ENCODE peak calls at places on chromosome 11, in six cellular contexts. X is GM12878, O is Panc1, R is HepG2, Q is upper lobe of left lung, F is GM23338. G is an unnamed sample.

GRCh38 chr11:114106986-114107385 is 47.5 kb downstream of the ZBTB16 start:
- ATAC-seq in F (no peak), R (no peak), O (no peak), X (no peak), Q (no peak), G (no peak)

GRCh38 chr11:60087239-60087638 is 1.2 kb upstream of the MS4A2 start:
- ATAC-seq in R (no peak), Q (no peak), O (no peak), F (no peak), X (no peak), G (no peak)

GRCh38 chr11:11467278-11467677 is 114.2 kb upstream of the CSNK2A3 start:
- ATAC-seq in Q (no peak), R (no peak), X (no peak), O (no peak), F (no peak), G (no peak)

GRCh38 chr11:36258730-36259360 is 30.4 kb downstream of the COMMD9 start:
- ATAC-seq in Q (peak), R (peak), F (peak), X (peak), O (peak), G (peak)

GRCh38 chr11:131671764-131672163 is 301.3 kb downstream of the NTM start:
- ATAC-seq in R (peak), X (no peak), O (no peak), Q (no peak), F (peak), G (no peak)

GRCh38 chr11:122714484-122714883 is 59.0 kb downstream of the UBASH3B start:
- ATAC-seq in R (no peak), O (no peak), F (no peak), X (no peak), Q (no peak), G (no peak)

GRCh38 chr11:119205080-119205479 is 1.1 kb upstream of the CBL start:
- ATAC-seq in R (no peak), F (peak), Q (no peak), X (no peak), O (no peak), G (no peak)

GRCh38 chr11:65429069-65429681 is 6.6 kb downstream of the NEAT1 start:
- ATAC-seq in O (peak), R (no peak), F (peak), Q (no peak), X (peak), G (peak)

GRCh38 chr11:44700009-44700408 is 26.8 kb upstream of the TSPAN18 start:
- ATAC-seq in Q (no peak), X (no peak), R (no peak), O (no peak), F (no peak), G (no peak)

GRCh38 chr11:19934828-19935259 is 222.2 kb downstream of the NAV2 start:
- ATAC-seq in F (peak), R (peak), X (no peak), Q (no peak), O (peak), G (peak)
- H3K4me3 ChIP-seq in F (no peak), R (no peak), X (no peak), Q (no peak), O (no peak), G (no peak)

DNA sequence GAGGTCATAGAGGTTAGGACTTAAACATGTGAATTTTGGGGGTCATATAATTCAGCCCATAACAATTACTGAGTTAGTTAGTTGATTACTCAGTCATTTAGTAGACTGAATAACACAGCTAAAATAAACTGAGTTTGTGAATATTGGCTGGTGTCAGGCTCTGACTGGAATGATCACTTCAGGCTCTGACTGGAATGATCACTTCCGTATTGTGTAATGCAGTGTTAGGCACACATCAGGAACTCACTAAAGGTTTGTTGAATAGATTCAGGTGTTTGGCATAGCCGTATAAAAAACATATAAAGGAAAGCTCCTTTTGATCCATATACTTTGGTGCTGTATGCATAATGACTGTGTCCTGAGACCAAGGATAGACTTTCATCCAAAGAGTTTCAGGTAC is 610.5 kb downstream of the INSC start:
- ATAC-seq in Q (no peak), O (no peak), X (no peak), R (no peak), F (no peak), G (no peak)
- TF ChIP-seq POLR2AphosphoS5 in Q (no peak), O (no peak), X (no peak), R (no peak), F (no peak), G (no peak)

GRCh38 chr11:25983280-25983679 is 348.6 kb upstream of the ANO3 start:
- ATAC-seq in F (no peak), O (no peak), X (no peak), R (no peak), Q (no peak), G (no peak)
- H3K27ac ChIP-seq in F (no peak), O (no peak), X (no peak), R (no peak), Q (no peak), G (no peak)

GRCh38 chr11:38683484-38683883 is 2085.4 kb upstream of the RAG2 start:
- ATAC-seq in F (no peak), R (no peak), Q (no peak), X (no peak), O (no peak), G (no peak)
- H3K4me3 ChIP-seq in F (no peak), R (no peak), Q (no peak), X (no peak), O (no peak), G (no peak)

DNA sequence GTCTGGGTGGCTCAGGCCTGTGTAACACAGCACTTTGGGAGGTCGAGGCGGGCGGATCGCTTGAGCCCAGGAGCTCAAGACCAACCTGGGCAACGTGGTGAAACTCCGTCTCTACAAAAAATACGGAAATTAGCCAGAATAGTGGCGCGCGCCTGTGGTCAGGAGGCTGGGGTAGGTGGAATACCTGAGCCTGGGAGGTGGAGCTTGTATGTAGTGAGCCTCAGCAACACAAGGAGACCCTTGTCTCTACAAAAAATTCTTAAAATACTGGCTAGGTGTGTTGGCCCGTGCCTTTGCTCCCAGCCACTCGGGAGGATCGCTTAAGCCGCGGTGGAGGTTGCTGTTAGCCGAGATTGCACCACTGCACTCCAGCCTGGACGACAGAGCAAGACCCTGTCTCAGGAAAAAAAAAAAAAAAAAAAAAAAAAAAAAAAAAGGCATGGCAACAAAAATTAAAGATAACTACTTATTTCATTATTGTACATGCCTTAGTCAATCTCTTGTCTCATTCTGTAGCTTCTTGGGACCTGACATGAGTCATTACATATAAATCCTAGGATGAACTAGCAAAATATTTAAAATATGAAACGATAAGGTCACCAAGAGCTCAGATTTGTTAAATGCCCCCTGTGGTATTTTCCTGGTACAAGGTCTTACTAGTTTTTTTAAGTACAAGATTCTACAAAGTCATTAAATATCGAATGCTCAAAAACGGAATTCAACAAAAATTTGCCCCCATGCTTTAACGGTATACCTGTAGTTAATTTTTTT is 1.1 kb downstream of the TAF1D start:
- ATAC-seq in Q (peak), O (no peak), R (peak), F (peak), X (peak), G (no peak)
- TF ChIP-seq POLR2AphosphoS5 in Q (no peak), O (no peak), R (no peak), F (no peak), X (no peak), G (no peak)

GRCh38 chr11:78472382-78472781 is 54.8 kb upstream of the GAB2 start:
- ATAC-seq in Q (no peak), X (no peak), R (no peak), F (no peak), O (no peak), G (no peak)

GRCh38 chr11:78474451-78474850 is 56.8 kb upstream of the GAB2 start:
- ATAC-seq in O (no peak), X (no peak), R (peak), Q (no peak), F (no peak), G (no peak)

GRCh38 chr11:78469905-78470304 is 52.3 kb upstream of the GAB2 start:
- ATAC-seq in X (no peak), R (no peak), Q (no peak), F (no peak), O (no peak), G (no peak)

GRCh38 chr11:78472905-78473304 is 55.3 kb upstream of the GAB2 start:
- ATAC-seq in X (no peak), O (no peak), Q (no peak), F (no peak), R (peak), G (no peak)

DNA sequence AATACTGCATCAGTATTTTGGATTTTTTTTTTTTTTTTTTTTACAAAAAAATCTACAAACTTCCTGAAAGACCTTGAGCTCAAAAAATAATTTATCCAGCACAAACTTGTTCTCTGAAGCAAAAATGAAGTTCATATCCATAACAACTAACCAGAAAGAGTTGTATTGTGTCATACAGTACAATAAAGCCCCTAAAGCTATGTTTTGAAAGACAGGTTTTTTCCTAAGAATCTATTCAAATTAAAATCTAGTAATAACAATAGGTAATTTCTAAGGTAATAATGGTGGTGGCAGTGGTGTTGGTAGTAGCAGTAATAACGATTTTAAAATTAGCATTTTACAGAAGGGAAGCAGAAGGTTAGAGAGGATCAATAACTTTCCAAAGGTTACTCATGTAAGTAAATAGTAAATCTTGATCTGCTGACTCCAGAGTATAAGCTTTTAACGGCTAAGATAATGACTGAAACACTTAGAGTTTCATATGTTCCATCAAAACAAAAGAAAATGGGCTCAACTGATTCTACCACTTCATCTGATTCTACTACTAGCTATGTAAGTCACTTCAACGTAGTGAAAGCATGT is 53.3 kb upstream of the GAB2 start:
- ATAC-seq in Q (no peak), X (no peak), O (no peak), F (no peak), R (peak), G (no peak)
- H3K27ac ChIP-seq in Q (no peak), X (no peak), O (no peak), F (no peak), R (no peak), G (no peak)